ENCODE peak calls at places on chromosomes 11 and 22, in six cellular contexts. One of them, this sample, is unnamed.

GRCh38 chr11:86341382-86341781 is 33.3 kb upstream of the CCDC81 start:
- DNase-seq in K562: no peak
- DNase-seq in transverse colon: no peak
- DNase-seq in A549: no peak
- DNase-seq in suprapubic skin: no peak
- DNase-seq in tibial nerve: no peak
- DNase-seq in this sample: no peak

GRCh38 chr11:119795231-119795630 is 66.2 kb upstream of the NECTIN1 start:
- DNase-seq in K562: no peak
- DNase-seq in transverse colon: no peak
- DNase-seq in A549: peak
- DNase-seq in suprapubic skin: no peak
- DNase-seq in tibial nerve: peak
- DNase-seq in this sample: no peak

GRCh38 chr22:25942126-25942988 is 200.4 kb downstream of the MYO18B start:
- DNase-seq in K562: no peak
- DNase-seq in transverse colon: no peak
- DNase-seq in A549: no peak
- DNase-seq in suprapubic skin: no peak
- DNase-seq in tibial nerve: no peak
- DNase-seq in this sample: no peak

GRCh38 chr11:118715245-118715807 is 35.9 kb upstream of the TREH start:
- DNase-seq in K562: peak
- DNase-seq in transverse colon: no peak
- DNase-seq in A549: no peak
- DNase-seq in suprapubic skin: no peak
- DNase-seq in tibial nerve: no peak
- DNase-seq in this sample: no peak

GRCh38 chr11:95715777-95716241 is 73.8 kb downstream of the FAM76B start:
- DNase-seq in K562: no peak
- DNase-seq in transverse colon: no peak
- DNase-seq in A549: no peak
- DNase-seq in suprapubic skin: no peak
- DNase-seq in tibial nerve: no peak
- DNase-seq in this sample: no peak

GRCh38 chr11:27064086-27064485 is 23.5 kb downstream of the BBOX1 start:
- DNase-seq in K562: no peak
- DNase-seq in transverse colon: no peak
- DNase-seq in A549: no peak
- DNase-seq in suprapubic skin: no peak
- DNase-seq in tibial nerve: no peak
- DNase-seq in this sample: no peak

GRCh38 chr11:59615132-59615636 is 390 bp downstream of the OSBP start:
- DNase-seq in K562: no peak
- DNase-seq in transverse colon: peak
- DNase-seq in A549: peak
- DNase-seq in suprapubic skin: peak
- DNase-seq in tibial nerve: peak
- DNase-seq in this sample: peak

GRCh38 chr22:46084943-46085830 is 65.1 kb upstream of the PPARA start:
- DNase-seq in K562: peak
- DNase-seq in transverse colon: peak
- DNase-seq in A549: no peak
- DNase-seq in suprapubic skin: peak
- DNase-seq in tibial nerve: peak
- DNase-seq in this sample: peak

GRCh38 chr11:106133529-106133928 is 56.1 kb downstream of the AASDHPPT start:
- DNase-seq in K562: peak
- DNase-seq in transverse colon: no peak
- DNase-seq in A549: no peak
- DNase-seq in suprapubic skin: no peak
- DNase-seq in tibial nerve: no peak
- DNase-seq in this sample: no peak

GRCh38 chr11:15976433-15977045 is 379.8 kb downstream of the SOX6 start:
- DNase-seq in K562: no peak
- DNase-seq in transverse colon: no peak
- DNase-seq in A549: no peak
- DNase-seq in suprapubic skin: no peak
- DNase-seq in tibial nerve: no peak
- DNase-seq in this sample: no peak

GRCh38 chr11:2395856-2396255 is 4.7 kb upstream of the TSSC4 start:
- DNase-seq in K562: no peak
- DNase-seq in transverse colon: no peak
- DNase-seq in A549: no peak
- DNase-seq in suprapubic skin: no peak
- DNase-seq in tibial nerve: no peak
- DNase-seq in this sample: no peak

GRCh38 chr22:48920776-48921241 is 906.9 kb downstream of the BRD1 start:
- DNase-seq in K562: no peak
- DNase-seq in transverse colon: no peak
- DNase-seq in A549: no peak
- DNase-seq in suprapubic skin: peak
- DNase-seq in tibial nerve: no peak
- DNase-seq in this sample: peak

GRCh38 chr11:108846009-108846408 is 181.1 kb downstream of the DDX10 start:
- DNase-seq in K562: no peak
- DNase-seq in transverse colon: no peak
- DNase-seq in A549: no peak
- DNase-seq in suprapubic skin: no peak
- DNase-seq in tibial nerve: no peak
- DNase-seq in this sample: no peak

GRCh38 chr11:106691807-106692365 is 326.4 kb downstream of the GUCY1A2 start:
- DNase-seq in K562: no peak
- DNase-seq in transverse colon: no peak
- DNase-seq in A549: no peak
- DNase-seq in suprapubic skin: no peak
- DNase-seq in tibial nerve: no peak
- DNase-seq in this sample: no peak

GRCh38 chr22:24807284-24807950 is 1.4 kb downstream of the SGSM1 start:
- DNase-seq in K562: no peak
- DNase-seq in transverse colon: peak
- DNase-seq in A549: no peak
- DNase-seq in suprapubic skin: no peak
- DNase-seq in tibial nerve: peak
- DNase-seq in this sample: no peak

GRCh38 chr11:75268626-75269366 is 28.2 kb downstream of the TPBGL start:
- DNase-seq in K562: no peak
- DNase-seq in transverse colon: peak
- DNase-seq in A549: no peak
- DNase-seq in suprapubic skin: peak
- DNase-seq in tibial nerve: no peak
- DNase-seq in this sample: peak

GRCh38 chr11:45939836-45940235 is 17.4 kb downstream of the LARGE2 start:
- DNase-seq in K562: no peak
- DNase-seq in transverse colon: no peak
- DNase-seq in A549: no peak
- DNase-seq in suprapubic skin: no peak
- DNase-seq in tibial nerve: no peak
- DNase-seq in this sample: no peak

GRCh38 chr11:350723-351255 is 18.5 kb upstream of the B4GALNT4 start:
- DNase-seq in K562: peak
- DNase-seq in transverse colon: no peak
- DNase-seq in A549: no peak
- DNase-seq in suprapubic skin: no peak
- DNase-seq in tibial nerve: no peak
- DNase-seq in this sample: no peak

GRCh38 chr11:128373011-128373410 is 214.3 kb downstream of the ETS1 start:
- DNase-seq in K562: no peak
- DNase-seq in transverse colon: no peak
- DNase-seq in A549: no peak
- DNase-seq in suprapubic skin: no peak
- DNase-seq in tibial nerve: no peak
- DNase-seq in this sample: no peak

GRCh38 chr11:64400096-64400495 is 41.1 kb downstream of the RPS6KA4 start:
- DNase-seq in K562: peak
- DNase-seq in transverse colon: no peak
- DNase-seq in A549: no peak
- DNase-seq in suprapubic skin: no peak
- DNase-seq in tibial nerve: no peak
- DNase-seq in this sample: no peak

GRCh38 chr22:17269607-17270261 is 50.5 kb upstream of the ADA2 start:
- DNase-seq in K562: no peak
- DNase-seq in transverse colon: peak
- DNase-seq in A549: no peak
- DNase-seq in suprapubic skin: no peak
- DNase-seq in tibial nerve: no peak
- DNase-seq in this sample: no peak

GRCh38 chr11:130994043-130994442 is 77.8 kb upstream of the SNX19 start:
- DNase-seq in K562: no peak
- DNase-seq in transverse colon: no peak
- DNase-seq in A549: no peak
- DNase-seq in suprapubic skin: no peak
- DNase-seq in tibial nerve: no peak
- DNase-seq in this sample: no peak
- TF ChIP-seq EP300 in K562: no peak
- TF ChIP-seq EP300 in transverse colon: no peak
- TF ChIP-seq EP300 in A549: no peak
- TF ChIP-seq EP300 in suprapubic skin: no peak
- TF ChIP-seq EP300 in tibial nerve: no peak
- TF ChIP-seq EP300 in this sample: no peak

GRCh38 chr22:38921801-38922200 is 35.6 kb upstream of the APOBEC3A start:
- DNase-seq in K562: no peak
- DNase-seq in transverse colon: no peak
- DNase-seq in A549: no peak
- DNase-seq in suprapubic skin: no peak
- DNase-seq in tibial nerve: no peak
- DNase-seq in this sample: no peak

GRCh38 chr22:38925571-38926041 is 31.8 kb upstream of the APOBEC3A start:
- DNase-seq in K562: no peak
- DNase-seq in transverse colon: no peak
- DNase-seq in A549: no peak
- DNase-seq in suprapubic skin: no peak
- DNase-seq in tibial nerve: no peak
- DNase-seq in this sample: no peak

GRCh38 chr22:38923463-38924196 is 33.8 kb upstream of the APOBEC3A start:
- DNase-seq in K562: peak
- DNase-seq in transverse colon: peak
- DNase-seq in A549: peak
- DNase-seq in suprapubic skin: peak
- DNase-seq in tibial nerve: peak
- DNase-seq in this sample: peak

GRCh38 chr22:38924197-38924952 is 33.0 kb upstream of the APOBEC3A start:
- DNase-seq in K562: no peak
- DNase-seq in transverse colon: peak
- DNase-seq in A549: peak
- DNase-seq in suprapubic skin: peak
- DNase-seq in tibial nerve: peak
- DNase-seq in this sample: peak

DNA sequence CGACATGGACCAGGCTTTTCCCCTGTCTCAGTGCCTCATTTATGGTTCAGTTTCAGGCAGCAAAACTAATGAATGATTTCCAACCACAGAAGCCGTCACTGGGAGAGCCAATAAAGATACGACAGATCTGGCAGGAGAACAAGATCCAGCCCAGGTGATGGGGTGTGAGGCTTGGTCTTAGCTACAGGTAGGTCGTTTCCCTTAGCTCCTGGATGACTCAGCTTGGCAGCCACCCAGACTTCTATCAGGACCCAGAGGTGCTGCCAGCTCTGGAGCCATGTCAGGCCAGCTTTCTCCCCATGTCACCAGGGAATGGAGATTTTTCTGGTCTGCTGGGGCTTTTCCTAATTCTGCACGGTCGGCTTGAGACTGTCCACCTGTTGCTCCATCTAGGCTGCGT is 36.3 kb upstream of the APOBEC3A start:
- DNase-seq in K562: no peak
- DNase-seq in transverse colon: peak
- DNase-seq in A549: no peak
- DNase-seq in suprapubic skin: no peak
- DNase-seq in tibial nerve: no peak
- DNase-seq in this sample: no peak
- TF ChIP-seq POLR2A in K562: no peak
- TF ChIP-seq POLR2A in transverse colon: no peak
- TF ChIP-seq POLR2A in A549: no peak
- TF ChIP-seq POLR2A in suprapubic skin: no peak
- TF ChIP-seq POLR2A in tibial nerve: no peak
- TF ChIP-seq POLR2A in this sample: no peak

GRCh38 chr22:35406443-35406842 is 6.5 kb downstream of the MCM5 start:
- DNase-seq in K562: no peak
- DNase-seq in transverse colon: no peak
- DNase-seq in A549: no peak
- DNase-seq in suprapubic skin: no peak
- DNase-seq in tibial nerve: no peak
- DNase-seq in this sample: no peak

GRCh38 chr22:35407352-35407751 is 7.4 kb downstream of the MCM5 start:
- DNase-seq in K562: no peak
- DNase-seq in transverse colon: no peak
- DNase-seq in A549: no peak
- DNase-seq in suprapubic skin: no peak
- DNase-seq in tibial nerve: no peak
- DNase-seq in this sample: no peak

GRCh38 chr22:35410663-35411034 is 10.7 kb downstream of the MCM5 start:
- DNase-seq in K562: no peak
- DNase-seq in transverse colon: no peak
- DNase-seq in A549: no peak
- DNase-seq in suprapubic skin: no peak
- DNase-seq in tibial nerve: no peak
- DNase-seq in this sample: no peak

GRCh38 chr22:35411112-35411511 is 11.2 kb downstream of the MCM5 start:
- DNase-seq in K562: no peak
- DNase-seq in transverse colon: peak
- DNase-seq in A549: no peak
- DNase-seq in suprapubic skin: no peak
- DNase-seq in tibial nerve: no peak
- DNase-seq in this sample: no peak

GRCh38 chr22:35409783-35410662 is 10.1 kb downstream of the MCM5 start:
- DNase-seq in K562: no peak
- DNase-seq in transverse colon: peak
- DNase-seq in A549: no peak
- DNase-seq in suprapubic skin: no peak
- DNase-seq in tibial nerve: no peak
- DNase-seq in this sample: no peak
- TF ChIP-seq EP300 in K562: no peak
- TF ChIP-seq EP300 in transverse colon: no peak
- TF ChIP-seq EP300 in A549: no peak
- TF ChIP-seq EP300 in suprapubic skin: no peak
- TF ChIP-seq EP300 in tibial nerve: no peak
- TF ChIP-seq EP300 in this sample: no peak

GRCh38 chr11:9784602-9785315 is 120.9 kb downstream of the SWAP70 start:
- DNase-seq in K562: peak
- DNase-seq in transverse colon: no peak
- DNase-seq in A549: no peak
- DNase-seq in suprapubic skin: no peak
- DNase-seq in tibial nerve: no peak
- DNase-seq in this sample: no peak

GRCh38 chr11:9787981-9788521 is 124.2 kb downstream of the SWAP70 start:
- DNase-seq in K562: no peak
- DNase-seq in transverse colon: peak
- DNase-seq in A549: no peak
- DNase-seq in suprapubic skin: no peak
- DNase-seq in tibial nerve: no peak
- DNase-seq in this sample: peak

GRCh38 chr11:9780929-9781328 is 117.1 kb downstream of the SWAP70 start:
- DNase-seq in K562: no peak
- DNase-seq in transverse colon: no peak
- DNase-seq in A549: no peak
- DNase-seq in suprapubic skin: no peak
- DNase-seq in tibial nerve: no peak
- DNase-seq in this sample: no peak

GRCh38 chr11:9787260-9787659 is 123.4 kb downstream of the SWAP70 start:
- DNase-seq in K562: no peak
- DNase-seq in transverse colon: no peak
- DNase-seq in A549: no peak
- DNase-seq in suprapubic skin: no peak
- DNase-seq in tibial nerve: no peak
- DNase-seq in this sample: no peak

GRCh38 chr11:9783986-9784385 is 120.1 kb downstream of the SWAP70 start:
- DNase-seq in K562: no peak
- DNase-seq in transverse colon: no peak
- DNase-seq in A549: no peak
- DNase-seq in suprapubic skin: no peak
- DNase-seq in tibial nerve: no peak
- DNase-seq in this sample: no peak
- TF ChIP-seq POLR2A in K562: no peak
- TF ChIP-seq POLR2A in transverse colon: no peak
- TF ChIP-seq POLR2A in A549: no peak
- TF ChIP-seq POLR2A in suprapubic skin: no peak
- TF ChIP-seq POLR2A in tibial nerve: no peak
- TF ChIP-seq POLR2A in this sample: no peak

This sample was measured in sigmoid colon.